ENCODE peak calls at places on chromosomes 5 and 9, in seven cellular contexts. L, F, N, P, U, Q and A are unnamed samples.

GRCh38 chr9:70255521-70255920 is 3.3 kb upstream of the SMC5 start:
- DNase-seq in L (no peak), F (no peak), N (no peak), P (no peak), U (no peak), Q (no peak), A (no peak)

GRCh38 chr9:134370213-134370492 is 43.9 kb downstream of the RXRA start:
- DNase-seq in L (no peak), F (no peak), N (no peak), P (peak; percentile 78), U (no peak), Q (no peak), A (no peak)

GRCh38 chr9:78144663-78145377 is 91.1 kb upstream of the CEP78 start:
- DNase-seq in L (no peak), F (no peak), N (no peak), P (no peak), U (no peak), Q (no peak), A (no peak)

GRCh38 chr9:116646661-116647514 is 40.2 kb upstream of the TRIM32 start:
- DNase-seq in L (peak; percentile 7), F (peak; percentile 65), N (peak; percentile 56), P (no peak), U (no peak), Q (no peak), A (no peak)

GRCh38 chr5:177967221-177967887 is 28.7 kb downstream of the PROP1 start:
- DNase-seq in L (no peak), F (no peak), N (no peak), P (no peak), U (no peak), Q (no peak), A (no peak)

GRCh38 chr5:17412760-17413671 is 85.0 kb upstream of the TAF11L2 start:
- DNase-seq in L (peak; percentile 8), F (peak; percentile 29), N (no peak), P (no peak), U (no peak), Q (no peak), A (no peak)

GRCh38 chr5:58818515-58818914 is 235.6 kb downstream of the RAB3C start:
- DNase-seq in L (no peak), F (no peak), N (no peak), P (no peak), U (no peak), Q (no peak), A (no peak)

GRCh38 chr5:35963381-35963843 is 25.0 kb upstream of the CAPSL start:
- DNase-seq in L (no peak), F (peak; percentile 28), N (peak; percentile 16), P (no peak), U (no peak), Q (no peak), A (no peak)

GRCh38 chr5:60163762-60164161 is 270.2 kb upstream of the PDE4D start:
- DNase-seq in L (no peak), F (no peak), N (no peak), P (no peak), U (no peak), Q (no peak), A (no peak)

GRCh38 chr9:121902483-121903135 is 190.5 kb downstream of the TTLL11 start:
- DNase-seq in L (no peak), F (no peak), N (no peak), P (no peak), U (no peak), Q (peak; percentile 51), A (no peak)

GRCh38 chr5:59042683-59043082 is 459.8 kb downstream of the RAB3C start:
- DNase-seq in L (no peak), F (no peak), N (no peak), P (peak; percentile 88), U (no peak), Q (peak; percentile 22), A (no peak)

GRCh38 chr5:10655041-10655685 is 91.3 kb downstream of the ANKRD33B start:
- DNase-seq in L (peak; percentile 61), F (no peak), N (no peak), P (peak; percentile 58), U (no peak), Q (no peak), A (no peak)

GRCh38 chr9:119453490-119453911 is 84.3 kb upstream of the BRINP1 start:
- DNase-seq in L (no peak), F (no peak), N (no peak), P (no peak), U (no peak), Q (no peak), A (no peak)

GRCh38 chr5:15260347-15261278 is 239.4 kb upstream of the FBXL7 start:
- DNase-seq in L (no peak), F (no peak), N (peak; percentile 5), P (no peak), U (no peak), Q (no peak), A (no peak)

GRCh38 chr5:154376481-154376880 is 69.3 kb upstream of the SAP30L start:
- DNase-seq in L (no peak), F (no peak), N (no peak), P (no peak), U (no peak), Q (no peak), A (no peak)

GRCh38 chr9:35470894-35471293 is 19.0 kb upstream of the RUSC2 start:
- DNase-seq in L (no peak), F (no peak), N (no peak), P (no peak), U (no peak), Q (no peak), A (no peak)

GRCh38 chr5:157682257-157682656 is 10.9 kb downstream of the C5orf52 start:
- DNase-seq in L (no peak), F (no peak), N (no peak), P (no peak), U (no peak), Q (no peak), A (no peak)

GRCh38 chr9:129714393-129715051 is 38.3 kb downstream of the PTGES start:
- DNase-seq in L (no peak), F (no peak), N (peak; percentile 46), P (no peak), U (no peak), Q (no peak), A (no peak)

GRCh38 chr5:146588331-146588730 is 72.3 kb upstream of the GPR151 start:
- DNase-seq in L (no peak), F (no peak), N (peak; percentile 16), P (no peak), U (no peak), Q (no peak), A (no peak)

GRCh38 chr5:28009526-28010025 is 971.2 kb upstream of the CDH9 start:
- DNase-seq in L (peak; percentile 12), F (no peak), N (no peak), P (no peak), U (no peak), Q (no peak), A (no peak)
- H3K9me3 ChIP-seq in L (no peaks in the 10 kb centered on the region), F (peaks cover 5% of the 10 kb centered on the region), N (no peaks in the 10 kb centered on the region), P (peaks cover 11% of the 10 kb centered on the region), U (no peaks in the 10 kb centered on the region), Q (no peaks in the 10 kb centered on the region), A (peaks cover 3% of the 10 kb centered on the region)

DNA sequence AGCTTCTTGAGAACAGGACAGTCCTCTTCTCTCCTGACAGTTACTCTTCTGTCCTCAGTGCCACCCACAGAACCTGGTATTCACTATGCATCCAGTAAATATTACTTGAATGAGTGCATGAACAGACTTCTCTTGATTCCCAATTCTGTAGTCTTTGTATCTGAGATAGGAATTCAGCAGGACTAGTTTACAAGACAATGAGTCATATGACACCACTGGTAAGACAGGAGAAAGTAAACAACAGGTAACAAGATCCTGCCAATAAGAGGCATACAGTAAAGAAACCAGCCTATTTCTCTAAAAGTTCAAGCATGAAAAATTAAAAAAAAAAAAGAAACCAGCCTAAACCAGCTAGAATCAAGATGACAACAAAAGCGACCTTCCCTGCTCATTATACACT is 6.2 kb downstream of the ZNF883 start:
- DNase-seq in L (no peak), F (no peak), N (no peak), P (no peak), U (no peak), Q (no peak), A (no peak)
- H3K9me3 ChIP-seq in L (no peaks in the 10 kb centered on the region), F (peaks cover 22% of the 10 kb centered on the region), N (peaks cover 9% of the 10 kb centered on the region), P (peaks cover 11% of the 10 kb centered on the region), U (peaks cover 4% of the 10 kb centered on the region), Q (peaks cover 24% of the 10 kb centered on the region), A (peaks cover 14% of the 10 kb centered on the region)

GRCh38 chr5:140764177-140765020 is 21.5 kb upstream of the PCDHA1 start:
- DNase-seq in L (no peak), F (no peak), N (no peak), P (no peak), U (no peak), Q (no peak), A (no peak)

GRCh38 chr5:140767444-140767843 is 18.5 kb upstream of the PCDHA1 start:
- DNase-seq in L (no peak), F (no peak), N (no peak), P (no peak), U (no peak), Q (no peak), A (no peak)
- H3K9me3 ChIP-seq in L (peaks cover 58% of the 10 kb centered on the region), F (peaks cover 47% of the 10 kb centered on the region), N (peaks cover 29% of the 10 kb centered on the region), P (peaks cover 83% of the 10 kb centered on the region), U (peaks cover 41% of the 10 kb centered on the region), Q (peaks cover 45% of the 10 kb centered on the region), A (peaks cover 38% of the 10 kb centered on the region)

DNA sequence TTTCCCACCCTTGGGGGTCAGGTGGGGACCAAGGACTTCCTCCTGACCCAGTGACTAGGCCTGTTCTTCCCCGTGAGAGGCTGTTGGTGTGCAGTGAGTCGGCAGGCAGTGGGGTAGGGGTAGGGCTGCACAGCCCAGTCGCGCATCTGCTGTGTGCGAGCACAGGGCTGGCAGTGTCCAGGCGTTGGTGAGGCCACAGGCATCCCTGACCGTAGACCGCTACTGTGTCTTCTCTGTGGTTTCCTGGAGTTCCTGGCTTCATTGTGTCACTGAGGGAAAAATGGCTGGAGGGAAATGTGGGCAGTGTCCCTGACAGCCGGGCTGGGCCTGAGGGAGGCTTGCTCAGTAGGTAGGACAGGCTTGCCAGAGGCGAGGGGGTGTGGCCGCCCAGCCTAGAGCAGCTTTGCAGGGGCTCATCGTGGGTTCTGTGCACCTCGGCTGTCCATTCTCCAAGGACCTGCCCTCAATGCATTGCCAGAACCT is 95.4 kb downstream of the CACNA1B start:
- DNase-seq in L (peak; percentile 31), F (no peak), N (peak; percentile 2), P (peak; percentile 9), U (no peak), Q (no peak), A (no peak)
- H3K9me3 ChIP-seq in L (no peaks in the 10 kb centered on the region), F (no peaks in the 10 kb centered on the region), N (no peaks in the 10 kb centered on the region), P (no peaks in the 10 kb centered on the region), U (no peaks in the 10 kb centered on the region), Q (no peaks in the 10 kb centered on the region), A (no peaks in the 10 kb centered on the region)